ENCODE peak calls at places on chromosomes 2 and 18, in four cellular contexts. One of them, this sample, is unnamed.

GRCh38 chr2:5474716-5475115 is 217.5 kb upstream of the SOX11 start:
- DNase-seq in prostate gland: no peak
- DNase-seq in aorta: no peak
- DNase-seq in hepatocyte: no peak
- DNase-seq in this sample: peak; percentile 41

GRCh38 chr2:210207929-210208328 is 17.3 kb downstream of the ACADL start:
- DNase-seq in aorta: no peak
- DNase-seq in prostate gland: no peak
- DNase-seq in hepatocyte: no peak
- DNase-seq in this sample: no peak

GRCh38 chr2:238513346-238513745 is 86.6 kb downstream of the ASB1 start:
- DNase-seq in prostate gland: peak; percentile 25
- DNase-seq in hepatocyte: peak; percentile 43
- DNase-seq in aorta: no peak
- DNase-seq in this sample: peak; percentile 24

GRCh38 chr18:63197246-63197791 is 122.2 kb downstream of the BCL2 start:
- DNase-seq in prostate gland: no peak
- DNase-seq in aorta: no peak
- DNase-seq in hepatocyte: no peak
- DNase-seq in this sample: no peak

GRCh38 chr18:2736823-2737222 is 81.3 kb downstream of the SMCHD1 start:
- DNase-seq in prostate gland: no peak
- DNase-seq in aorta: no peak
- DNase-seq in hepatocyte: no peak
- DNase-seq in this sample: no peak

GRCh38 chr2:34031097-34031496 is 432.0 kb upstream of the FAM98A start:
- DNase-seq in hepatocyte: peak; percentile 6
- DNase-seq in prostate gland: no peak
- DNase-seq in aorta: no peak
- DNase-seq in this sample: no peak

GRCh38 chr18:5890606-5891360 is 4.5 kb downstream of the TMEM200C start:
- DNase-seq in aorta: peak; percentile 46
- DNase-seq in prostate gland: no peak
- DNase-seq in hepatocyte: peak; percentile 78
- DNase-seq in this sample: no peak

GRCh38 chr2:54432181-54433020 is 23.7 kb upstream of the SPTBN1 start:
- DNase-seq in hepatocyte: no peak
- DNase-seq in aorta: no peak
- DNase-seq in prostate gland: no peak
- DNase-seq in this sample: no peak

GRCh38 chr2:187749804-187750431 is 195.7 kb upstream of the TFPI start:
- DNase-seq in aorta: no peak
- DNase-seq in prostate gland: no peak
- DNase-seq in hepatocyte: no peak
- DNase-seq in this sample: no peak

GRCh38 chr2:79935771-79936657 is 368.5 kb downstream of the LRRTM1 start:
- DNase-seq in aorta: no peak
- DNase-seq in prostate gland: peak; percentile 9
- DNase-seq in hepatocyte: peak; percentile 81
- DNase-seq in this sample: peak; percentile 50

GRCh38 chr2:163779970-163780597 is 44.3 kb upstream of the FIGN start:
- DNase-seq in aorta: no peak
- DNase-seq in prostate gland: no peak
- DNase-seq in hepatocyte: no peak
- DNase-seq in this sample: peak; percentile 33

GRCh38 chr18:27136208-27136535 is 48.9 kb downstream of the CHST9 start:
- DNase-seq in prostate gland: no peak
- DNase-seq in aorta: no peak
- DNase-seq in hepatocyte: peak; percentile 32
- DNase-seq in this sample: peak; percentile 68

GRCh38 chr2:200655918-200656580 is 70.2 kb downstream of the AOX1 start:
- DNase-seq in aorta: no peak
- DNase-seq in hepatocyte: no peak
- DNase-seq in prostate gland: no peak
- DNase-seq in this sample: no peak

GRCh38 chr2:134206573-134206972 is 47.3 kb upstream of the MGAT5 start:
- DNase-seq in hepatocyte: no peak
- DNase-seq in prostate gland: no peak
- DNase-seq in aorta: peak; percentile 75
- DNase-seq in this sample: no peak

GRCh38 chr2:199485732-199486335 is 28.1 kb upstream of the SATB2 start:
- DNase-seq in aorta: no peak
- DNase-seq in hepatocyte: peak; percentile 75
- DNase-seq in prostate gland: peak; percentile 42
- DNase-seq in this sample: peak; percentile 76

GRCh38 chr2:240418311-240418710 is 17.2 kb upstream of the GPC1 start:
- DNase-seq in aorta: no peak
- DNase-seq in prostate gland: no peak
- DNase-seq in hepatocyte: no peak
- DNase-seq in this sample: no peak

GRCh38 chr2:2271471-2271941 is 59.6 kb downstream of the MYT1L start:
- DNase-seq in aorta: peak; percentile 69
- DNase-seq in prostate gland: no peak
- DNase-seq in hepatocyte: peak; percentile 12
- DNase-seq in this sample: no peak

GRCh38 chr2:14713248-14713647 is 80.7 kb downstream of the LRATD1 start:
- DNase-seq in aorta: no peak
- DNase-seq in hepatocyte: no peak
- DNase-seq in prostate gland: no peak
- DNase-seq in this sample: no peak

GRCh38 chr2:97740590-97741182 is 27.3 kb downstream of the ZAP70 start:
- DNase-seq in aorta: no peak
- DNase-seq in prostate gland: no peak
- DNase-seq in hepatocyte: peak; percentile 61
- DNase-seq in this sample: peak; percentile 63

GRCh38 chr18:8107426-8107825 is 501.8 kb upstream of the RAB12 start:
- DNase-seq in aorta: no peak
- DNase-seq in hepatocyte: no peak
- DNase-seq in prostate gland: no peak
- DNase-seq in this sample: no peak

GRCh38 chr2:191386938-191387536 is 141.8 kb downstream of the MYO1B start:
- DNase-seq in hepatocyte: no peak
- DNase-seq in prostate gland: no peak
- DNase-seq in aorta: no peak
- DNase-seq in this sample: no peak

GRCh38 chr2:66839551-66840320 is 404.8 kb downstream of the MEIS1 start:
- DNase-seq in prostate gland: peak; percentile 26
- DNase-seq in hepatocyte: peak; percentile 59
- DNase-seq in aorta: no peak
- DNase-seq in this sample: no peak

GRCh38 chr2:45821558-45822271 is 170.2 kb downstream of the PRKCE start:
- DNase-seq in prostate gland: peak; percentile 96
- DNase-seq in hepatocyte: peak; percentile 80
- DNase-seq in aorta: peak; percentile 50
- DNase-seq in this sample: no peak

GRCh38 chr2:17729880-17730279 is 23.7 kb downstream of the SMC6 start:
- DNase-seq in aorta: no peak
- DNase-seq in hepatocyte: no peak
- DNase-seq in prostate gland: no peak
- DNase-seq in this sample: no peak

GRCh38 chr2:122156101-122156500 is 400.6 kb downstream of the TSN start:
- DNase-seq in hepatocyte: no peak
- DNase-seq in prostate gland: no peak
- DNase-seq in aorta: no peak
- DNase-seq in this sample: no peak

GRCh38 chr18:30987479-30988241 is 54.9 kb downstream of the DSC3 start:
- DNase-seq in prostate gland: peak; percentile 73
- DNase-seq in aorta: no peak
- DNase-seq in hepatocyte: peak; percentile 69
- DNase-seq in this sample: peak; percentile 16

DNA sequence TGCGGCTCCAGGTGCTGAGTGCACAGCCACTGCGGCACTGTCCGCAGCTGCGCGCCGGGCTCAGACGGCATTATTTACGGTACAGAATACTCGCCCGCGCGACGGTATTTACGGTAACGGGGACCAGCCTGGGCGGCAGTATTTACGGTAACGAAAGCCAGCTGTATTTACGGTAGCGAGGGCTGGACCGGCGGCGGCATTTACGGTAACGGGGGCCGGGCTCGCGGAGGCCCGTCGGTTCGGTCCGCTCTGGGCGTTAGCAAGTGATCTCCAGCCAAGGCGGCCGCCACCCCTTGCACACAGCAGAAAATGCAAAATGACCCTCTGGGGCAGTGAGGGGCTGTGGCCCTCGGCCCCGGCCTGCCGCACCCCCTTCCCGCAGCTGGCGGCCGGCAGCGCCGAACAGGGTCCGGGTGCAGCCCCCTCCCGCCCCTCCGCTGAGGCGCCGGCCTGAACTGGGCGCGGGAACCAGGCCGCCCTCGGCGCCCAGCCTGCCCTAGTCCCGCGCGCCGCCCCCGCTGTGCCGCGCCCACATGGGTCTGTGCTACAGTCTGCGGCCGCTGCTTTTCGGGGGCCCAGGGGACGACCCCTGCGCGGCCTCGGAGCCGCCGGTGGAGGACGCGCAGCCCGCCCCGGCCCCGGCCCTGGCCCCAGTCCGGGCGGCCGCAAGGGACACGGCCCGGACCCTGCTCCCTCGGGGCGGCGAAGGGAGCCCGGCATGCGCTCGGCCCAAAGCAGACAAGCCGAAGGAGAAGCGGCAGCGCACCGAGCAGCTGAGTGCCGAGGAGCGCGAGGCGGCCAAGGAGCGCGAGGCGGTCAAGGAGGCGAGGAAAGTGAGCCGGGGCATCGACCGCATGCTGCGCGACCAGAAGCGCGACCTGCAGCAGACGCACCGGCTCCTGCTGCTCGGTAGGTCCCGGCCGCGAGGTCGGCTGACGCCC is at the start of gene GNAL:
- DNase-seq in prostate gland: peak; percentile 77
- DNase-seq in hepatocyte: peak; percentile 87
- DNase-seq in aorta: peak; percentile 83
- DNase-seq in this sample: peak; percentile 89
- H3K4me3 ChIP-seq in prostate gland: peak within 1 kb of the TSS; percentile 55
- H3K4me3 ChIP-seq in hepatocyte: peak within 1 kb of the TSS; percentile 81
- H3K4me3 ChIP-seq in aorta: peak within 1 kb of the TSS; percentile 41
- H3K4me3 ChIP-seq in this sample: peak within 1 kb of the TSS; percentile 62

DNA sequence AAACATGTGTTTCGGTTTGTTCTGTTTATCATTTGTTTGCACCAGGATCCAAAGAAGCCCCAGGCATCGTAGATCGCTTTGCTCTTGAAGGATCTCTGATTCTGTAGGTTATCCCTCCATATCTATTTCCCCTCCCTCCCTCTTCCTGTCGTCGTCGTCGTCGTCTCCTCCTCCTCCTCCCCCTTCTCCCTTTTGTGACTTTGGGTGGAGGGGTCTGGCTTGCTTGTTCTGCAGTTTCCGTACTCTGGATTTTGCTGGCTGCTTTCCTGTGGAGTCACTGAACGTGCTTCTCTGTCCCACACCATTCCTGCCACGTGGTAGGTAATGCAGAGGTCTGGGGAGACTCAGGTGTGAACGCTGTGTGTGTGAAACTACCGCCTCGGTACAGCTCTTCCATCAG is 225.0 kb downstream of the LDLRAD4 start:
- DNase-seq in aorta: no peak
- DNase-seq in prostate gland: no peak
- DNase-seq in hepatocyte: no peak
- DNase-seq in this sample: no peak
- H3K4me1 ChIP-seq in aorta: no peaks in the 10 kb centered on the region
- H3K4me1 ChIP-seq in prostate gland: no peaks in the 10 kb centered on the region
- H3K4me1 ChIP-seq in hepatocyte: peaks cover 17% of the 10 kb centered on the region
- H3K4me1 ChIP-seq in this sample: no peaks in the 10 kb centered on the region

GRCh38 chr2:126664234-126664633 is 8.3 kb downstream of the GYPC start:
- DNase-seq in prostate gland: no peak
- DNase-seq in hepatocyte: no peak
- DNase-seq in aorta: no peak
- DNase-seq in this sample: no peak

GRCh38 chr2:126662623-126663022 is 6.7 kb downstream of the GYPC start:
- DNase-seq in aorta: no peak
- DNase-seq in prostate gland: no peak
- DNase-seq in hepatocyte: no peak
- DNase-seq in this sample: no peak

GRCh38 chr2:126661702-126662465 is 5.9 kb downstream of the GYPC start:
- DNase-seq in aorta: no peak
- DNase-seq in prostate gland: no peak
- DNase-seq in hepatocyte: no peak
- DNase-seq in this sample: no peak

GRCh38 chr2:126664639-126665038 is 8.7 kb downstream of the GYPC start:
- DNase-seq in aorta: no peak
- DNase-seq in hepatocyte: no peak
- DNase-seq in prostate gland: no peak
- DNase-seq in this sample: no peak

GRCh38 chr2:126663184-126663963 is 7.4 kb downstream of the GYPC start:
- DNase-seq in hepatocyte: no peak
- DNase-seq in prostate gland: no peak
- DNase-seq in aorta: no peak
- DNase-seq in this sample: no peak
- H3K4me3 ChIP-seq in hepatocyte: no peak overlapping the region
- H3K4me3 ChIP-seq in prostate gland: no peak overlapping the region
- H3K4me3 ChIP-seq in aorta: no peak overlapping the region
- H3K4me3 ChIP-seq in this sample: no peak overlapping the region

DNA sequence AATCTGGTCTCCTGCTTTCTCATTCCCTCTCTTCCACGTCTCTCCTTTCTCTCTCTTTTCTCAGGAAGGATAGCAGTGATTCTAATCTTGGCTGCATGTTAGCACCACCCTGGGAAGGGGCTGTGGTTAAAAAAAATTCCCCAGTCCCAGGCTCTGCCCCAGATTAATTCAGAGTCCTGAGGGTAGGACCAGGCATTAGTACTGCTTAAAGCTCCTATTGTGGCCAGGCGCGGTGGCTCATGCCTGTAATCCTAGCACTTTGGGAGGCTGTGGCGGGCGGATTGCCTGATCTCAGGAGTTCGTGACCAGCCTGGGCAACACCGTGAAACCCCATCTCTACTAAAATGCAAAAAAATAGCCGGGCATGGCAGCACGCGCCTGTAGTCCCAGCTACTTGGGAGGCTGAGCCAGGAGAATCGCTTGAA is 35.4 kb upstream of the EML4 start:
- DNase-seq in prostate gland: no peak
- DNase-seq in aorta: no peak
- DNase-seq in hepatocyte: no peak
- DNase-seq in this sample: no peak
- H3K4me1 ChIP-seq in prostate gland: peaks cover 17% of the 10 kb centered on the region
- H3K4me1 ChIP-seq in aorta: peaks cover 7% of the 10 kb centered on the region
- H3K4me1 ChIP-seq in hepatocyte: peaks cover 32% of the 10 kb centered on the region
- H3K4me1 ChIP-seq in this sample: peaks cover 62% of the 10 kb centered on the region

DNA sequence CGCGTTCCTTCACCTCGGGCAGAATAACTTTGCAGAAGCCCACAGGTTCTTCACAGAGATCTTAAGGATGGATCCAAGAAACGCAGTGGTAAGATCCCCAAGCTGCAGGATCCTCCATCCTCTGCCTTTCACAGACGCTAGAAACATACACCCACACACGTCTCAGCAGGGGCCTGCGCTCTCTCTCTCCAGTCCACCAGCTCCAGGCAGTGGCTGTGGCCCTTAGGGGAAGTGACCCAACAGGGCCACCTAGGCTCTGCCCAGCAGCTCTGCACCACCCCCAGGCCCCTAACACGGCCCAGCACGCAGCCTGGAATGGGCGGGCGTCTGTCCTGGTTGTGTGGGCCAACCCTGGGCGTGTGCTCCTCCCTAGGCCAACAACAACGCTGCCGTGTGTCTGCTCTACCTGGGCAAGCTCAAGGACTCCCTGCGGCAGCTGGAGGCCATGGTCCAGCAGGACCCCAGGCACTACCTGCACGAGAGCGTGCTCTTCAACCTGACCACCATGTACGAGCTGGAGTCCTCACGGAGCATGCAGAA is 40.4 kb downstream of the ADI1 start:
- DNase-seq in hepatocyte: no peak
- DNase-seq in prostate gland: no peak
- DNase-seq in aorta: peak; percentile 38
- DNase-seq in this sample: no peak
- H3K4me3 ChIP-seq in hepatocyte: no peak overlapping the region
- H3K4me3 ChIP-seq in prostate gland: no peak overlapping the region
- H3K4me3 ChIP-seq in aorta: no peak overlapping the region
- H3K4me3 ChIP-seq in this sample: no peak overlapping the region

This sample was measured in Caco-2.